ENCODE peak calls at places on chromosomes 16 and 17, in seven cellular contexts. One of them, this sample, is unnamed.

GRCh38 chr16:72637306-72637705 is 410.6 kb downstream of the ZFHX3 start:
- DNase-seq in activated T-helper 9 cell treated with anti-CD3 and anti-CD28 coated beads, Interleukin-2, amount 50 U/mL, for 16 hours: no peak
- DNase-seq in T-helper 2 cell: no peak
- DNase-seq in activated T-helper 1 cell treated with anti-CD3 and anti-CD28 coated beads, Interleukin-12 subunit alpha, Interleukin-12 subunit beta, Interleukin-2, Interleukin-4 antibody, amounts not matched to agents 30 ng/mL and 10 ng/mL and 1 ng/mL, durations not matched to agents 14 hours and 24 hours and 36 hours: no peak
- DNase-seq in heart right ventricle: no peak
- DNase-seq in CD4-positive, alpha-beta T cell: no peak
- DNase-seq in GM12892: no peak
- DNase-seq in this sample: no peak

GRCh38 chr17:72501404-72502110 is 380.7 kb downstream of the SOX9 start:
- DNase-seq in activated T-helper 9 cell treated with anti-CD3 and anti-CD28 coated beads, Interleukin-2, amount 50 U/mL, for 16 hours: no peak
- DNase-seq in T-helper 2 cell: no peak
- DNase-seq in activated T-helper 1 cell treated with anti-CD3 and anti-CD28 coated beads, Interleukin-12 subunit alpha, Interleukin-12 subunit beta, Interleukin-2, Interleukin-4 antibody, amounts not matched to agents 30 ng/mL and 10 ng/mL and 1 ng/mL, durations not matched to agents 14 hours and 24 hours and 36 hours: no peak
- DNase-seq in heart right ventricle: no peak
- DNase-seq in CD4-positive, alpha-beta T cell: no peak
- DNase-seq in GM12892: no peak
- DNase-seq in this sample: no peak

GRCh38 chr17:77916771-77917481 is 41.6 kb upstream of the TNRC6C start:
- DNase-seq in activated T-helper 9 cell treated with anti-CD3 and anti-CD28 coated beads, Interleukin-2, amount 50 U/mL, for 16 hours: no peak
- DNase-seq in T-helper 2 cell: no peak
- DNase-seq in activated T-helper 1 cell treated with anti-CD3 and anti-CD28 coated beads, Interleukin-12 subunit alpha, Interleukin-12 subunit beta, Interleukin-2, Interleukin-4 antibody, amounts not matched to agents 30 ng/mL and 10 ng/mL and 1 ng/mL, durations not matched to agents 14 hours and 24 hours and 36 hours: no peak
- DNase-seq in heart right ventricle: no peak
- DNase-seq in CD4-positive, alpha-beta T cell: no peak
- DNase-seq in GM12892: no peak
- DNase-seq in this sample: peak

GRCh38 chr16:53518550-53519416 is 15.8 kb upstream of the AKTIP start:
- DNase-seq in activated T-helper 9 cell treated with anti-CD3 and anti-CD28 coated beads, Interleukin-2, amount 50 U/mL, for 16 hours: peak
- DNase-seq in T-helper 2 cell: peak
- DNase-seq in activated T-helper 1 cell treated with anti-CD3 and anti-CD28 coated beads, Interleukin-12 subunit alpha, Interleukin-12 subunit beta, Interleukin-2, Interleukin-4 antibody, amounts not matched to agents 30 ng/mL and 10 ng/mL and 1 ng/mL, durations not matched to agents 14 hours and 24 hours and 36 hours: peak
- DNase-seq in heart right ventricle: no peak
- DNase-seq in CD4-positive, alpha-beta T cell: peak
- DNase-seq in GM12892: peak
- DNase-seq in this sample: peak

GRCh38 chr17:18951941-18952842 is at the start of gene SLC5A10:
- DNase-seq in activated T-helper 9 cell treated with anti-CD3 and anti-CD28 coated beads, Interleukin-2, amount 50 U/mL, for 16 hours: no peak
- DNase-seq in T-helper 2 cell: no peak
- DNase-seq in activated T-helper 1 cell treated with anti-CD3 and anti-CD28 coated beads, Interleukin-12 subunit alpha, Interleukin-12 subunit beta, Interleukin-2, Interleukin-4 antibody, amounts not matched to agents 30 ng/mL and 10 ng/mL and 1 ng/mL, durations not matched to agents 14 hours and 24 hours and 36 hours: no peak
- DNase-seq in heart right ventricle: no peak
- DNase-seq in CD4-positive, alpha-beta T cell: no peak
- DNase-seq in GM12892: peak
- DNase-seq in this sample: no peak

GRCh38 chr17:6303664-6304063 is 131.3 kb downstream of the AIPL1 start:
- DNase-seq in activated T-helper 9 cell treated with anti-CD3 and anti-CD28 coated beads, Interleukin-2, amount 50 U/mL, for 16 hours: no peak
- DNase-seq in T-helper 2 cell: no peak
- DNase-seq in activated T-helper 1 cell treated with anti-CD3 and anti-CD28 coated beads, Interleukin-12 subunit alpha, Interleukin-12 subunit beta, Interleukin-2, Interleukin-4 antibody, amounts not matched to agents 30 ng/mL and 10 ng/mL and 1 ng/mL, durations not matched to agents 14 hours and 24 hours and 36 hours: no peak
- DNase-seq in heart right ventricle: peak
- DNase-seq in CD4-positive, alpha-beta T cell: no peak
- DNase-seq in GM12892: no peak
- DNase-seq in this sample: no peak

GRCh38 chr17:27545562-27546229 is 85.3 kb upstream of the LGALS9 start:
- DNase-seq in activated T-helper 9 cell treated with anti-CD3 and anti-CD28 coated beads, Interleukin-2, amount 50 U/mL, for 16 hours: no peak
- DNase-seq in T-helper 2 cell: no peak
- DNase-seq in activated T-helper 1 cell treated with anti-CD3 and anti-CD28 coated beads, Interleukin-12 subunit alpha, Interleukin-12 subunit beta, Interleukin-2, Interleukin-4 antibody, amounts not matched to agents 30 ng/mL and 10 ng/mL and 1 ng/mL, durations not matched to agents 14 hours and 24 hours and 36 hours: no peak
- DNase-seq in heart right ventricle: no peak
- DNase-seq in CD4-positive, alpha-beta T cell: no peak
- DNase-seq in GM12892: no peak
- DNase-seq in this sample: no peak

GRCh38 chr17:78992542-78993212 is 13.0 kb upstream of the LGALS3BP start:
- DNase-seq in activated T-helper 9 cell treated with anti-CD3 and anti-CD28 coated beads, Interleukin-2, amount 50 U/mL, for 16 hours: no peak
- DNase-seq in T-helper 2 cell: no peak
- DNase-seq in activated T-helper 1 cell treated with anti-CD3 and anti-CD28 coated beads, Interleukin-12 subunit alpha, Interleukin-12 subunit beta, Interleukin-2, Interleukin-4 antibody, amounts not matched to agents 30 ng/mL and 10 ng/mL and 1 ng/mL, durations not matched to agents 14 hours and 24 hours and 36 hours: no peak
- DNase-seq in heart right ventricle: peak
- DNase-seq in CD4-positive, alpha-beta T cell: no peak
- DNase-seq in GM12892: no peak
- DNase-seq in this sample: no peak

GRCh38 chr17:16199093-16199492 is 16.2 kb downstream of the NCOR1 start:
- DNase-seq in activated T-helper 9 cell treated with anti-CD3 and anti-CD28 coated beads, Interleukin-2, amount 50 U/mL, for 16 hours: no peak
- DNase-seq in T-helper 2 cell: no peak
- DNase-seq in activated T-helper 1 cell treated with anti-CD3 and anti-CD28 coated beads, Interleukin-12 subunit alpha, Interleukin-12 subunit beta, Interleukin-2, Interleukin-4 antibody, amounts not matched to agents 30 ng/mL and 10 ng/mL and 1 ng/mL, durations not matched to agents 14 hours and 24 hours and 36 hours: no peak
- DNase-seq in heart right ventricle: no peak
- DNase-seq in CD4-positive, alpha-beta T cell: no peak
- DNase-seq in GM12892: no peak
- DNase-seq in this sample: peak

GRCh38 chr16:79217375-79218011 is 383.0 kb downstream of the MAF start:
- DNase-seq in activated T-helper 9 cell treated with anti-CD3 and anti-CD28 coated beads, Interleukin-2, amount 50 U/mL, for 16 hours: no peak
- DNase-seq in T-helper 2 cell: peak
- DNase-seq in activated T-helper 1 cell treated with anti-CD3 and anti-CD28 coated beads, Interleukin-12 subunit alpha, Interleukin-12 subunit beta, Interleukin-2, Interleukin-4 antibody, amounts not matched to agents 30 ng/mL and 10 ng/mL and 1 ng/mL, durations not matched to agents 14 hours and 24 hours and 36 hours: peak
- DNase-seq in heart right ventricle: no peak
- DNase-seq in CD4-positive, alpha-beta T cell: no peak
- DNase-seq in GM12892: no peak
- DNase-seq in this sample: no peak

GRCh38 chr17:59154335-59154720 is 658 bp downstream of the SKA2 start:
- DNase-seq in activated T-helper 9 cell treated with anti-CD3 and anti-CD28 coated beads, Interleukin-2, amount 50 U/mL, for 16 hours: peak
- DNase-seq in T-helper 2 cell: peak
- DNase-seq in activated T-helper 1 cell treated with anti-CD3 and anti-CD28 coated beads, Interleukin-12 subunit alpha, Interleukin-12 subunit beta, Interleukin-2, Interleukin-4 antibody, amounts not matched to agents 30 ng/mL and 10 ng/mL and 1 ng/mL, durations not matched to agents 14 hours and 24 hours and 36 hours: peak
- DNase-seq in heart right ventricle: peak
- DNase-seq in CD4-positive, alpha-beta T cell: peak
- DNase-seq in GM12892: no peak
- DNase-seq in this sample: peak

GRCh38 chr16:986411-986810 is 4.8 kb downstream of the SOX8 start:
- DNase-seq in activated T-helper 9 cell treated with anti-CD3 and anti-CD28 coated beads, Interleukin-2, amount 50 U/mL, for 16 hours: no peak
- DNase-seq in T-helper 2 cell: no peak
- DNase-seq in activated T-helper 1 cell treated with anti-CD3 and anti-CD28 coated beads, Interleukin-12 subunit alpha, Interleukin-12 subunit beta, Interleukin-2, Interleukin-4 antibody, amounts not matched to agents 30 ng/mL and 10 ng/mL and 1 ng/mL, durations not matched to agents 14 hours and 24 hours and 36 hours: no peak
- DNase-seq in heart right ventricle: no peak
- DNase-seq in CD4-positive, alpha-beta T cell: no peak
- DNase-seq in GM12892: no peak
- DNase-seq in this sample: no peak

GRCh38 chr16:72865835-72866234 is 182.1 kb downstream of the ZFHX3 start:
- DNase-seq in activated T-helper 9 cell treated with anti-CD3 and anti-CD28 coated beads, Interleukin-2, amount 50 U/mL, for 16 hours: no peak
- DNase-seq in T-helper 2 cell: no peak
- DNase-seq in activated T-helper 1 cell treated with anti-CD3 and anti-CD28 coated beads, Interleukin-12 subunit alpha, Interleukin-12 subunit beta, Interleukin-2, Interleukin-4 antibody, amounts not matched to agents 30 ng/mL and 10 ng/mL and 1 ng/mL, durations not matched to agents 14 hours and 24 hours and 36 hours: no peak
- DNase-seq in heart right ventricle: no peak
- DNase-seq in CD4-positive, alpha-beta T cell: no peak
- DNase-seq in GM12892: no peak
- DNase-seq in this sample: no peak

GRCh38 chr17:9512323-9513168 is 63.1 kb downstream of the STX8 start:
- DNase-seq in activated T-helper 9 cell treated with anti-CD3 and anti-CD28 coated beads, Interleukin-2, amount 50 U/mL, for 16 hours: no peak
- DNase-seq in T-helper 2 cell: no peak
- DNase-seq in activated T-helper 1 cell treated with anti-CD3 and anti-CD28 coated beads, Interleukin-12 subunit alpha, Interleukin-12 subunit beta, Interleukin-2, Interleukin-4 antibody, amounts not matched to agents 30 ng/mL and 10 ng/mL and 1 ng/mL, durations not matched to agents 14 hours and 24 hours and 36 hours: no peak
- DNase-seq in heart right ventricle: no peak
- DNase-seq in CD4-positive, alpha-beta T cell: no peak
- DNase-seq in GM12892: no peak
- DNase-seq in this sample: no peak

GRCh38 chr16:7849891-7850290 is 517.2 kb downstream of the RBFOX1 start:
- DNase-seq in activated T-helper 9 cell treated with anti-CD3 and anti-CD28 coated beads, Interleukin-2, amount 50 U/mL, for 16 hours: no peak
- DNase-seq in T-helper 2 cell: no peak
- DNase-seq in activated T-helper 1 cell treated with anti-CD3 and anti-CD28 coated beads, Interleukin-12 subunit alpha, Interleukin-12 subunit beta, Interleukin-2, Interleukin-4 antibody, amounts not matched to agents 30 ng/mL and 10 ng/mL and 1 ng/mL, durations not matched to agents 14 hours and 24 hours and 36 hours: no peak
- DNase-seq in heart right ventricle: no peak
- DNase-seq in CD4-positive, alpha-beta T cell: no peak
- DNase-seq in GM12892: no peak
- DNase-seq in this sample: no peak

GRCh38 chr17:880074-880870 is 98.1 kb downstream of the MRM3 start:
- DNase-seq in activated T-helper 9 cell treated with anti-CD3 and anti-CD28 coated beads, Interleukin-2, amount 50 U/mL, for 16 hours: no peak
- DNase-seq in T-helper 2 cell: no peak
- DNase-seq in activated T-helper 1 cell treated with anti-CD3 and anti-CD28 coated beads, Interleukin-12 subunit alpha, Interleukin-12 subunit beta, Interleukin-2, Interleukin-4 antibody, amounts not matched to agents 30 ng/mL and 10 ng/mL and 1 ng/mL, durations not matched to agents 14 hours and 24 hours and 36 hours: no peak
- DNase-seq in heart right ventricle: no peak
- DNase-seq in CD4-positive, alpha-beta T cell: no peak
- DNase-seq in GM12892: no peak
- DNase-seq in this sample: no peak

GRCh38 chr17:42908872-42909700 is 8.5 kb downstream of the G6PC1 start:
- DNase-seq in activated T-helper 9 cell treated with anti-CD3 and anti-CD28 coated beads, Interleukin-2, amount 50 U/mL, for 16 hours: no peak
- DNase-seq in T-helper 2 cell: no peak
- DNase-seq in activated T-helper 1 cell treated with anti-CD3 and anti-CD28 coated beads, Interleukin-12 subunit alpha, Interleukin-12 subunit beta, Interleukin-2, Interleukin-4 antibody, amounts not matched to agents 30 ng/mL and 10 ng/mL and 1 ng/mL, durations not matched to agents 14 hours and 24 hours and 36 hours: no peak
- DNase-seq in heart right ventricle: no peak
- DNase-seq in CD4-positive, alpha-beta T cell: no peak
- DNase-seq in GM12892: no peak
- DNase-seq in this sample: no peak

GRCh38 chr17:5877948-5878347 is 192.2 kb upstream of the WSCD1 start:
- DNase-seq in activated T-helper 9 cell treated with anti-CD3 and anti-CD28 coated beads, Interleukin-2, amount 50 U/mL, for 16 hours: no peak
- DNase-seq in T-helper 2 cell: no peak
- DNase-seq in activated T-helper 1 cell treated with anti-CD3 and anti-CD28 coated beads, Interleukin-12 subunit alpha, Interleukin-12 subunit beta, Interleukin-2, Interleukin-4 antibody, amounts not matched to agents 30 ng/mL and 10 ng/mL and 1 ng/mL, durations not matched to agents 14 hours and 24 hours and 36 hours: no peak
- DNase-seq in heart right ventricle: peak
- DNase-seq in CD4-positive, alpha-beta T cell: no peak
- DNase-seq in GM12892: no peak
- DNase-seq in this sample: no peak

GRCh38 chr17:11488407-11488806 is 109.9 kb upstream of the DNAH9 start:
- DNase-seq in activated T-helper 9 cell treated with anti-CD3 and anti-CD28 coated beads, Interleukin-2, amount 50 U/mL, for 16 hours: no peak
- DNase-seq in T-helper 2 cell: no peak
- DNase-seq in activated T-helper 1 cell treated with anti-CD3 and anti-CD28 coated beads, Interleukin-12 subunit alpha, Interleukin-12 subunit beta, Interleukin-2, Interleukin-4 antibody, amounts not matched to agents 30 ng/mL and 10 ng/mL and 1 ng/mL, durations not matched to agents 14 hours and 24 hours and 36 hours: no peak
- DNase-seq in heart right ventricle: no peak
- DNase-seq in CD4-positive, alpha-beta T cell: no peak
- DNase-seq in GM12892: no peak
- DNase-seq in this sample: no peak

GRCh38 chr17:67274466-67274865 is 29.5 kb upstream of the HELZ start:
- DNase-seq in activated T-helper 9 cell treated with anti-CD3 and anti-CD28 coated beads, Interleukin-2, amount 50 U/mL, for 16 hours: no peak
- DNase-seq in T-helper 2 cell: no peak
- DNase-seq in activated T-helper 1 cell treated with anti-CD3 and anti-CD28 coated beads, Interleukin-12 subunit alpha, Interleukin-12 subunit beta, Interleukin-2, Interleukin-4 antibody, amounts not matched to agents 30 ng/mL and 10 ng/mL and 1 ng/mL, durations not matched to agents 14 hours and 24 hours and 36 hours: no peak
- DNase-seq in heart right ventricle: no peak
- DNase-seq in CD4-positive, alpha-beta T cell: no peak
- DNase-seq in GM12892: no peak
- DNase-seq in this sample: no peak

GRCh38 chr17:79835953-79836951 is 3.0 kb downstream of the CBX4 start:
- DNase-seq in activated T-helper 9 cell treated with anti-CD3 and anti-CD28 coated beads, Interleukin-2, amount 50 U/mL, for 16 hours: no peak
- DNase-seq in T-helper 2 cell: no peak
- DNase-seq in activated T-helper 1 cell treated with anti-CD3 and anti-CD28 coated beads, Interleukin-12 subunit alpha, Interleukin-12 subunit beta, Interleukin-2, Interleukin-4 antibody, amounts not matched to agents 30 ng/mL and 10 ng/mL and 1 ng/mL, durations not matched to agents 14 hours and 24 hours and 36 hours: no peak
- DNase-seq in heart right ventricle: no peak
- DNase-seq in CD4-positive, alpha-beta T cell: no peak
- DNase-seq in GM12892: no peak
- DNase-seq in this sample: no peak

GRCh38 chr16:48444574-48444973 is 59.4 kb upstream of the SIAH1 start:
- DNase-seq in activated T-helper 9 cell treated with anti-CD3 and anti-CD28 coated beads, Interleukin-2, amount 50 U/mL, for 16 hours: no peak
- DNase-seq in T-helper 2 cell: no peak
- DNase-seq in activated T-helper 1 cell treated with anti-CD3 and anti-CD28 coated beads, Interleukin-12 subunit alpha, Interleukin-12 subunit beta, Interleukin-2, Interleukin-4 antibody, amounts not matched to agents 30 ng/mL and 10 ng/mL and 1 ng/mL, durations not matched to agents 14 hours and 24 hours and 36 hours: no peak
- DNase-seq in heart right ventricle: no peak
- DNase-seq in CD4-positive, alpha-beta T cell: no peak
- DNase-seq in GM12892: no peak
- DNase-seq in this sample: no peak

GRCh38 chr16:30491744-30492308 is 19.3 kb downstream of the ITGAL start:
- DNase-seq in activated T-helper 9 cell treated with anti-CD3 and anti-CD28 coated beads, Interleukin-2, amount 50 U/mL, for 16 hours: no peak
- DNase-seq in T-helper 2 cell: no peak
- DNase-seq in activated T-helper 1 cell treated with anti-CD3 and anti-CD28 coated beads, Interleukin-12 subunit alpha, Interleukin-12 subunit beta, Interleukin-2, Interleukin-4 antibody, amounts not matched to agents 30 ng/mL and 10 ng/mL and 1 ng/mL, durations not matched to agents 14 hours and 24 hours and 36 hours: no peak
- DNase-seq in heart right ventricle: no peak
- DNase-seq in CD4-positive, alpha-beta T cell: peak
- DNase-seq in GM12892: no peak
- DNase-seq in this sample: peak

GRCh38 chr16:27628216-27628945 is 78.4 kb downstream of the KATNIP start:
- DNase-seq in activated T-helper 9 cell treated with anti-CD3 and anti-CD28 coated beads, Interleukin-2, amount 50 U/mL, for 16 hours: no peak
- DNase-seq in T-helper 2 cell: no peak
- DNase-seq in activated T-helper 1 cell treated with anti-CD3 and anti-CD28 coated beads, Interleukin-12 subunit alpha, Interleukin-12 subunit beta, Interleukin-2, Interleukin-4 antibody, amounts not matched to agents 30 ng/mL and 10 ng/mL and 1 ng/mL, durations not matched to agents 14 hours and 24 hours and 36 hours: no peak
- DNase-seq in heart right ventricle: no peak
- DNase-seq in CD4-positive, alpha-beta T cell: no peak
- DNase-seq in GM12892: no peak
- DNase-seq in this sample: no peak

GRCh38 chr16:26614102-26614864 is 452.4 kb upstream of the C16orf82 start:
- DNase-seq in activated T-helper 9 cell treated with anti-CD3 and anti-CD28 coated beads, Interleukin-2, amount 50 U/mL, for 16 hours: no peak
- DNase-seq in T-helper 2 cell: no peak
- DNase-seq in activated T-helper 1 cell treated with anti-CD3 and anti-CD28 coated beads, Interleukin-12 subunit alpha, Interleukin-12 subunit beta, Interleukin-2, Interleukin-4 antibody, amounts not matched to agents 30 ng/mL and 10 ng/mL and 1 ng/mL, durations not matched to agents 14 hours and 24 hours and 36 hours: peak
- DNase-seq in heart right ventricle: no peak
- DNase-seq in CD4-positive, alpha-beta T cell: no peak
- DNase-seq in GM12892: no peak
- DNase-seq in this sample: no peak

GRCh38 chr17:9401434-9401833 is 174.2 kb downstream of the STX8 start:
- DNase-seq in activated T-helper 9 cell treated with anti-CD3 and anti-CD28 coated beads, Interleukin-2, amount 50 U/mL, for 16 hours: no peak
- DNase-seq in T-helper 2 cell: no peak
- DNase-seq in activated T-helper 1 cell treated with anti-CD3 and anti-CD28 coated beads, Interleukin-12 subunit alpha, Interleukin-12 subunit beta, Interleukin-2, Interleukin-4 antibody, amounts not matched to agents 30 ng/mL and 10 ng/mL and 1 ng/mL, durations not matched to agents 14 hours and 24 hours and 36 hours: no peak
- DNase-seq in heart right ventricle: no peak
- DNase-seq in CD4-positive, alpha-beta T cell: no peak
- DNase-seq in GM12892: no peak
- DNase-seq in this sample: no peak

GRCh38 chr17:43416998-43417891 is 18.5 kb downstream of the ARL4D start:
- DNase-seq in activated T-helper 9 cell treated with anti-CD3 and anti-CD28 coated beads, Interleukin-2, amount 50 U/mL, for 16 hours: no peak
- DNase-seq in T-helper 2 cell: no peak
- DNase-seq in activated T-helper 1 cell treated with anti-CD3 and anti-CD28 coated beads, Interleukin-12 subunit alpha, Interleukin-12 subunit beta, Interleukin-2, Interleukin-4 antibody, amounts not matched to agents 30 ng/mL and 10 ng/mL and 1 ng/mL, durations not matched to agents 14 hours and 24 hours and 36 hours: no peak
- DNase-seq in heart right ventricle: peak
- DNase-seq in CD4-positive, alpha-beta T cell: no peak
- DNase-seq in GM12892: no peak
- DNase-seq in this sample: no peak

GRCh38 chr16:85642762-85643281 is 29.7 kb downstream of the GSE1 start:
- DNase-seq in activated T-helper 9 cell treated with anti-CD3 and anti-CD28 coated beads, Interleukin-2, amount 50 U/mL, for 16 hours: no peak
- DNase-seq in T-helper 2 cell: no peak
- DNase-seq in activated T-helper 1 cell treated with anti-CD3 and anti-CD28 coated beads, Interleukin-12 subunit alpha, Interleukin-12 subunit beta, Interleukin-2, Interleukin-4 antibody, amounts not matched to agents 30 ng/mL and 10 ng/mL and 1 ng/mL, durations not matched to agents 14 hours and 24 hours and 36 hours: no peak
- DNase-seq in heart right ventricle: no peak
- DNase-seq in CD4-positive, alpha-beta T cell: no peak
- DNase-seq in GM12892: no peak
- DNase-seq in this sample: no peak

GRCh38 chr17:57408064-57408811 is 151.9 kb downstream of the MSI2 start:
- DNase-seq in activated T-helper 9 cell treated with anti-CD3 and anti-CD28 coated beads, Interleukin-2, amount 50 U/mL, for 16 hours: no peak
- DNase-seq in T-helper 2 cell: no peak
- DNase-seq in activated T-helper 1 cell treated with anti-CD3 and anti-CD28 coated beads, Interleukin-12 subunit alpha, Interleukin-12 subunit beta, Interleukin-2, Interleukin-4 antibody, amounts not matched to agents 30 ng/mL and 10 ng/mL and 1 ng/mL, durations not matched to agents 14 hours and 24 hours and 36 hours: peak
- DNase-seq in heart right ventricle: no peak
- DNase-seq in CD4-positive, alpha-beta T cell: peak
- DNase-seq in GM12892: peak
- DNase-seq in this sample: no peak

GRCh38 chr16:85428168-85428898 is 184.8 kb upstream of the GSE1 start:
- DNase-seq in activated T-helper 9 cell treated with anti-CD3 and anti-CD28 coated beads, Interleukin-2, amount 50 U/mL, for 16 hours: no peak
- DNase-seq in T-helper 2 cell: no peak
- DNase-seq in activated T-helper 1 cell treated with anti-CD3 and anti-CD28 coated beads, Interleukin-12 subunit alpha, Interleukin-12 subunit beta, Interleukin-2, Interleukin-4 antibody, amounts not matched to agents 30 ng/mL and 10 ng/mL and 1 ng/mL, durations not matched to agents 14 hours and 24 hours and 36 hours: peak
- DNase-seq in heart right ventricle: peak
- DNase-seq in CD4-positive, alpha-beta T cell: peak
- DNase-seq in GM12892: peak
- DNase-seq in this sample: no peak

GRCh38 chr17:74935585-74936469 is at the start of gene OTOP3:
- DNase-seq in activated T-helper 9 cell treated with anti-CD3 and anti-CD28 coated beads, Interleukin-2, amount 50 U/mL, for 16 hours: no peak
- DNase-seq in T-helper 2 cell: no peak
- DNase-seq in activated T-helper 1 cell treated with anti-CD3 and anti-CD28 coated beads, Interleukin-12 subunit alpha, Interleukin-12 subunit beta, Interleukin-2, Interleukin-4 antibody, amounts not matched to agents 30 ng/mL and 10 ng/mL and 1 ng/mL, durations not matched to agents 14 hours and 24 hours and 36 hours: no peak
- DNase-seq in heart right ventricle: no peak
- DNase-seq in CD4-positive, alpha-beta T cell: no peak
- DNase-seq in GM12892: no peak
- DNase-seq in this sample: no peak

GRCh38 chr16:1045363-1046270 is 26.9 kb upstream of the SSTR5 start:
- DNase-seq in activated T-helper 9 cell treated with anti-CD3 and anti-CD28 coated beads, Interleukin-2, amount 50 U/mL, for 16 hours: no peak
- DNase-seq in T-helper 2 cell: no peak
- DNase-seq in activated T-helper 1 cell treated with anti-CD3 and anti-CD28 coated beads, Interleukin-12 subunit alpha, Interleukin-12 subunit beta, Interleukin-2, Interleukin-4 antibody, amounts not matched to agents 30 ng/mL and 10 ng/mL and 1 ng/mL, durations not matched to agents 14 hours and 24 hours and 36 hours: no peak
- DNase-seq in heart right ventricle: no peak
- DNase-seq in CD4-positive, alpha-beta T cell: no peak
- DNase-seq in GM12892: no peak
- DNase-seq in this sample: no peak

GRCh38 chr17:57257911-57258885 is 1.9 kb downstream of the MSI2 start:
- DNase-seq in activated T-helper 9 cell treated with anti-CD3 and anti-CD28 coated beads, Interleukin-2, amount 50 U/mL, for 16 hours: no peak
- DNase-seq in T-helper 2 cell: no peak
- DNase-seq in activated T-helper 1 cell treated with anti-CD3 and anti-CD28 coated beads, Interleukin-12 subunit alpha, Interleukin-12 subunit beta, Interleukin-2, Interleukin-4 antibody, amounts not matched to agents 30 ng/mL and 10 ng/mL and 1 ng/mL, durations not matched to agents 14 hours and 24 hours and 36 hours: no peak
- DNase-seq in heart right ventricle: no peak
- DNase-seq in CD4-positive, alpha-beta T cell: no peak
- DNase-seq in GM12892: no peak
- DNase-seq in this sample: no peak

GRCh38 chr17:44989552-44990138 is 21.5 kb upstream of the C1QL1 start:
- DNase-seq in activated T-helper 9 cell treated with anti-CD3 and anti-CD28 coated beads, Interleukin-2, amount 50 U/mL, for 16 hours: no peak
- DNase-seq in T-helper 2 cell: no peak
- DNase-seq in activated T-helper 1 cell treated with anti-CD3 and anti-CD28 coated beads, Interleukin-12 subunit alpha, Interleukin-12 subunit beta, Interleukin-2, Interleukin-4 antibody, amounts not matched to agents 30 ng/mL and 10 ng/mL and 1 ng/mL, durations not matched to agents 14 hours and 24 hours and 36 hours: no peak
- DNase-seq in heart right ventricle: no peak
- DNase-seq in CD4-positive, alpha-beta T cell: no peak
- DNase-seq in GM12892: no peak
- DNase-seq in this sample: no peak

GRCh38 chr17:49460401-49460800 is 34.7 kb upstream of the NGFR start:
- DNase-seq in activated T-helper 9 cell treated with anti-CD3 and anti-CD28 coated beads, Interleukin-2, amount 50 U/mL, for 16 hours: no peak
- DNase-seq in T-helper 2 cell: no peak
- DNase-seq in activated T-helper 1 cell treated with anti-CD3 and anti-CD28 coated beads, Interleukin-12 subunit alpha, Interleukin-12 subunit beta, Interleukin-2, Interleukin-4 antibody, amounts not matched to agents 30 ng/mL and 10 ng/mL and 1 ng/mL, durations not matched to agents 14 hours and 24 hours and 36 hours: no peak
- DNase-seq in heart right ventricle: no peak
- DNase-seq in CD4-positive, alpha-beta T cell: no peak
- DNase-seq in GM12892: no peak
- DNase-seq in this sample: no peak

GRCh38 chr17:43171761-43172487 is 910 bp downstream of the NBR1 start:
- DNase-seq in activated T-helper 9 cell treated with anti-CD3 and anti-CD28 coated beads, Interleukin-2, amount 50 U/mL, for 16 hours: no peak
- DNase-seq in T-helper 2 cell: no peak
- DNase-seq in activated T-helper 1 cell treated with anti-CD3 and anti-CD28 coated beads, Interleukin-12 subunit alpha, Interleukin-12 subunit beta, Interleukin-2, Interleukin-4 antibody, amounts not matched to agents 30 ng/mL and 10 ng/mL and 1 ng/mL, durations not matched to agents 14 hours and 24 hours and 36 hours: peak
- DNase-seq in heart right ventricle: no peak
- DNase-seq in CD4-positive, alpha-beta T cell: no peak
- DNase-seq in GM12892: no peak
- DNase-seq in this sample: peak